ENCODE peak calls at places on chromosomes 6 and 20, in seven cellular contexts. H is psoas muscle, W is heart right ventricle, B is progenitor cell of endocrine pancreas, S is AG04450, Z is left lung, O is testis. A is an unnamed sample.

GRCh38 chr6:44806656-44807055 is 419.1 kb downstream of the CDC5L start:
- DNase-seq in H (no peak), W (no peak), B (no peak), S (no peak), Z (no peak), O (no peak), A (no peak)

GRCh38 chr20:39851459-39851858 is 837.6 kb downstream of the MAFB start:
- DNase-seq in H (no peak), W (no peak), B (no peak), S (peak; percentile 38), Z (no peak), O (no peak), A (no peak)

GRCh38 chr20:48482790-48483189 is 345.0 kb downstream of the PREX1 start:
- DNase-seq in H (no peak), W (no peak), B (no peak), S (no peak), Z (no peak), O (no peak), A (no peak)

GRCh38 chr6:114364295-114364694 is 21.5 kb upstream of the HS3ST5 start:
- DNase-seq in H (no peak), W (no peak), B (no peak), S (peak; percentile 37), Z (no peak), O (no peak), A (no peak)

GRCh38 chr6:152432758-152433157 is 204.4 kb downstream of the SYNE1 start:
- DNase-seq in H (no peak), W (no peak), B (no peak), S (no peak), Z (no peak), O (no peak), A (no peak)

GRCh38 chr6:138596591-138596990 is 97.3 kb upstream of the NHSL1 start:
- DNase-seq in H (no peak), W (no peak), B (no peak), S (no peak), Z (no peak), O (no peak), A (no peak)

GRCh38 chr6:163836916-163837660 is 422.6 kb downstream of the QKI start:
- DNase-seq in H (no peak), W (no peak), B (no peak), S (no peak), Z (no peak), O (no peak), A (no peak)

GRCh38 chr6:113995632-113996031 is 24.7 kb upstream of the HDAC2 start:
- DNase-seq in H (peak; percentile 67), W (peak; percentile 41), B (no peak), S (peak; percentile 95), Z (no peak), O (peak; percentile 36), A (no peak)

GRCh38 chr20:57651977-57652864 is 32.0 kb upstream of the ZBP1 start:
- DNase-seq in H (peak; percentile 45), W (peak; percentile 2), B (no peak), S (no peak), Z (peak; percentile 78), O (peak; percentile 13), A (no peak)

GRCh38 chr6:44439270-44440045 is 52.0 kb downstream of the CDC5L start:
- DNase-seq in H (no peak), W (no peak), B (no peak), S (peak; percentile 44), Z (no peak), O (no peak), A (no peak)

GRCh38 chr6:100382767-100383195 is 81.9 kb downstream of the SIM1 start:
- DNase-seq in H (no peak), W (no peak), B (no peak), S (no peak), Z (no peak), O (no peak), A (no peak)

GRCh38 chr20:32763202-32763999 is 1.2 kb downstream of the DNMT3B start:
- DNase-seq in H (no peak), W (no peak), B (no peak), S (no peak), Z (no peak), O (peak; percentile 36), A (peak; percentile 30)

GRCh38 chr20:39875493-39876110 is 813.4 kb downstream of the MAFB start:
- DNase-seq in H (no peak), W (no peak), B (no peak), S (no peak), Z (no peak), O (no peak), A (no peak)

GRCh38 chr20:57332105-57333089 is 2.8 kb downstream of the SPO11 start:
- DNase-seq in H (no peak), W (no peak), B (no peak), S (no peak), Z (no peak), O (no peak), A (no peak)

GRCh38 chr6:11043961-11044711 is at the start of gene ELOVL2:
- DNase-seq in H (peak; percentile 57), W (peak; percentile 16), B (peak; percentile 58), S (no peak), Z (peak; percentile 81), O (peak; percentile 77), A (peak; percentile 31)

GRCh38 chr20:2455771-2456497 is 14.7 kb downstream of the SNRPB start:
- DNase-seq in H (no peak), W (no peak), B (no peak), S (no peak), Z (no peak), O (no peak), A (no peak)

GRCh38 chr6:140001851-140002301 is 627.4 kb upstream of the CITED2 start:
- DNase-seq in H (no peak), W (no peak), B (no peak), S (no peak), Z (no peak), O (no peak), A (no peak)

GRCh38 chr6:26309731-26310142 is 55.3 kb upstream of the BTN3A2 start:
- DNase-seq in H (no peak), W (no peak), B (no peak), S (no peak), Z (no peak), O (no peak), A (no peak)

GRCh38 chr6:95670011-95670463 is 92.7 kb downstream of the MANEA start:
- DNase-seq in H (peak; percentile 41), W (no peak), B (no peak), S (no peak), Z (peak; percentile 63), O (no peak), A (no peak)

GRCh38 chr6:24489881-24490280 is 503 bp upstream of the GPLD1 start:
- DNase-seq in H (no peak), W (peak; percentile 7), B (no peak), S (no peak), Z (no peak), O (no peak), A (no peak)

GRCh38 chr6:101401792-101402617 is 8.5 kb downstream of the GRIK2 start:
- DNase-seq in H (no peak), W (no peak), B (no peak), S (no peak), Z (peak; percentile 49), O (no peak), A (no peak)

GRCh38 chr6:1110164-1110563 is 201.7 kb upstream of the FOXQ1 start:
- DNase-seq in H (no peak), W (no peak), B (no peak), S (no peak), Z (no peak), O (no peak), A (no peak)
- TF ChIP-seq CTCF in H (no peak), W (peak; percentile 16), B (no peak), S (no peak), Z (no peak), O (no peak), A (no peak)

GRCh38 chr6:42341221-42341620 is 110.5 kb downstream of the TRERF1 start:
- DNase-seq in H (no peak), W (no peak), B (no peak), S (no peak), Z (no peak), O (no peak), A (no peak)
- TF ChIP-seq CTCF in H (no peak), W (no peak), B (no peak), S (no peak), Z (no peak), O (no peak), A (no peak)

GRCh38 chr20:10093087-10093591 is 58.4 kb downstream of the ANKEF1 start:
- DNase-seq in H (no peak), W (no peak), B (no peak), S (peak; percentile 10), Z (no peak), O (no peak), A (no peak)

GRCh38 chr20:10090588-10091166 is 55.9 kb downstream of the ANKEF1 start:
- DNase-seq in H (peak; percentile 39), W (peak; percentile 46), B (no peak), S (peak; percentile 18), Z (no peak), O (peak; percentile 70), A (no peak)

GRCh38 chr20:10089871-10090587 is 55.2 kb downstream of the ANKEF1 start:
- DNase-seq in H (no peak), W (no peak), B (no peak), S (no peak), Z (no peak), O (no peak), A (no peak)

GRCh38 chr20:10096790-10097189 is 62.0 kb downstream of the ANKEF1 start:
- DNase-seq in H (no peak), W (no peak), B (no peak), S (no peak), Z (no peak), O (no peak), A (no peak)

GRCh38 chr20:10094566-10095173 is 59.9 kb downstream of the ANKEF1 start:
- DNase-seq in H (no peak), W (no peak), B (no peak), S (no peak), Z (no peak), O (no peak), A (no peak)
- TF ChIP-seq CTCF in H (no peak), W (no peak), B (no peak), S (no peak), Z (no peak), O (no peak), A (no peak)

GRCh38 chr20:16283978-16284377 is 289.3 kb downstream of the KIF16B start:
- DNase-seq in H (peak; percentile 68), W (no peak), B (no peak), S (no peak), Z (no peak), O (peak; percentile 28), A (no peak)

GRCh38 chr20:16280219-16280618 is 293.0 kb downstream of the KIF16B start:
- DNase-seq in H (no peak), W (no peak), B (no peak), S (no peak), Z (no peak), O (peak; percentile 35), A (no peak)

GRCh38 chr20:16283307-16283706 is 289.9 kb downstream of the KIF16B start:
- DNase-seq in H (no peak), W (no peak), B (no peak), S (no peak), Z (no peak), O (no peak), A (no peak)

GRCh38 chr20:16284385-16285100 is 288.7 kb downstream of the KIF16B start:
- DNase-seq in H (no peak), W (no peak), B (no peak), S (no peak), Z (no peak), O (no peak), A (no peak)

DNA sequence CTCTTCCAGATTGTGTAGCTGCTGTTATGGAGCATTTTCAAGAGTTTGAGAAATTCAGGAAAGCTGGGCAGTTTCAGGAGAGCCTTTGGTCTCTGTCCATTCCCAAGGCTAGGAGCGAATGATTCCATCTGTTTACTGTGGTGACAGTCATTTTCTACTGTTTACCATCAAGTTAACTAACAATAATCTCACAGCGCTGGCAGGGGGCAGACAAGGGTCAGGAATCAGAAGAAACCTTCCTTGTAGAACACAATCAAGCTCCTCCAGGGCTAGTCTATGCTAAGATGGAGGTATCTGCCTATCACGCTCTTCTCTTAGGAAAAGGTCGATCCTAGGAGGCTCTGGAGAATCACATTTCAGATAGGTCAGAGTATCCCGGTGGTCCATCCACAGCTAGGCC is 293.9 kb downstream of the KIF16B start:
- DNase-seq in H (no peak), W (no peak), B (no peak), S (no peak), Z (no peak), O (no peak), A (no peak)
- TF ChIP-seq CTCF in H (no peak), W (no peak), B (no peak), S (no peak), Z (no peak), O (no peak), A (no peak)